ENCODE peak calls at places on chromosomes 7 and 10, in seven cellular contexts. C, M, E, P, H, W and B are unnamed samples.

GRCh38 chr7:131773413-131773812 is 217.0 kb upstream of the PODXL start:
- DNase-seq in M (no peak), H (no peak), W (no peak), E (no peak), C (no peak), P (no peak), B (no peak)

GRCh38 chr10:36489181-36489927 is 636.0 kb upstream of the ANKRD30A start:
- DNase-seq in C (no peak), E (no peak), M (no peak), H (peak; percentile 82), P (no peak), W (peak; percentile 53), B (peak; percentile 49)

GRCh38 chr7:3259711-3260424 is 41.2 kb upstream of the SDK1 start:
- DNase-seq in P (peak; percentile 26), E (no peak), C (no peak), M (no peak), W (no peak), H (peak; percentile 49), B (no peak)

GRCh38 chr10:129877773-129878371 is 86.2 kb downstream of the EBF3 start:
- DNase-seq in W (peak; percentile 32), M (no peak), H (peak; percentile 32), P (no peak), E (no peak), C (no peak), B (no peak)

GRCh38 chr7:43201912-43202311 is 89.5 kb downstream of the HECW1 start:
- DNase-seq in C (no peak), E (no peak), P (peak; percentile 4), W (no peak), M (no peak), H (no peak), B (no peak)

GRCh38 chr7:101816499-101817030 is 861 bp upstream of the CUX1 start:
- DNase-seq in H (peak; percentile 56), P (no peak), C (peak; percentile 16), E (peak; percentile 16), M (no peak), W (no peak), B (peak; percentile 68)

GRCh38 chr10:3077940-3078630 is 10.7 kb downstream of the PFKP start:
- DNase-seq in C (no peak), P (no peak), M (no peak), H (no peak), E (no peak), W (no peak), B (no peak)

GRCh38 chr7:75920431-75921161 is 5.6 kb downstream of the POR start:
- DNase-seq in M (no peak), E (no peak), P (no peak), W (no peak), H (peak; percentile 83), C (no peak), B (no peak)

GRCh38 chr10:60575105-60575504 is 185.4 kb upstream of the ANK3 start:
- DNase-seq in W (no peak), C (no peak), P (no peak), H (no peak), E (no peak), M (no peak), B (no peak)